ENCODE peak calls at places on chromosome 21, in eight cellular contexts. One of them, this sample, is unnamed.
A peak's percentile ranks its signal among the peaks of the same experiment; 100 is the strongest.

GRCh38 chr21:46492851-46493250 is 34.2 kb downstream of the DIP2A start:
- DNase-seq in SK-N-SH: no peak
- DNase-seq in HCT116: no peak
- DNase-seq in GM23338: no peak
- DNase-seq in HepG2: no peak
- DNase-seq in Panc1: no peak
- DNase-seq in K562: no peak
- DNase-seq in GM12878: no peak
- DNase-seq in this sample: no peak

GRCh38 chr21:17387030-17387617 is 125.7 kb upstream of the CXADR start:
- DNase-seq in SK-N-SH: peak; percentile 52
- DNase-seq in HCT116: peak; percentile 51
- DNase-seq in GM23338: peak; percentile 89
- DNase-seq in HepG2: peak; percentile 75
- DNase-seq in Panc1: peak; percentile 47
- DNase-seq in K562: peak; percentile 71
- DNase-seq in GM12878: peak; percentile 1
- DNase-seq in this sample: peak; percentile 47

GRCh38 chr21:42739061-42739931 is 85.9 kb downstream of the PDE9A start:
- DNase-seq in SK-N-SH: no peak
- DNase-seq in HCT116: no peak
- DNase-seq in GM23338: no peak
- DNase-seq in HepG2: peak; percentile 81
- DNase-seq in Panc1: no peak
- DNase-seq in K562: no peak
- DNase-seq in GM12878: no peak
- DNase-seq in this sample: no peak

GRCh38 chr21:42495027-42495426 is 997 bp downstream of the RSPH1 start:
- DNase-seq in SK-N-SH: no peak
- DNase-seq in HCT116: no peak
- DNase-seq in GM23338: no peak
- DNase-seq in HepG2: no peak
- DNase-seq in Panc1: no peak
- DNase-seq in K562: no peak
- DNase-seq in GM12878: no peak
- DNase-seq in this sample: no peak

GRCh38 chr21:42071146-42071737 is at the start of gene UMODL1:
- DNase-seq in SK-N-SH: no peak
- DNase-seq in HCT116: no peak
- DNase-seq in GM23338: no peak
- DNase-seq in HepG2: no peak
- DNase-seq in Panc1: no peak
- DNase-seq in K562: no peak
- DNase-seq in GM12878: no peak
- DNase-seq in this sample: no peak

GRCh38 chr21:33642896-33643657 is 776 bp downstream of the ITSN1 start:
- DNase-seq in SK-N-SH: peak; percentile 74
- DNase-seq in HCT116: no peak
- DNase-seq in GM23338: peak; percentile 64
- DNase-seq in HepG2: no peak
- DNase-seq in Panc1: no peak
- DNase-seq in K562: peak; percentile 56
- DNase-seq in GM12878: no peak
- DNase-seq in this sample: no peak

GRCh38 chr21:42108554-42108885 is 37.4 kb downstream of the UMODL1 start:
- DNase-seq in SK-N-SH: no peak
- DNase-seq in HCT116: no peak
- DNase-seq in GM23338: no peak
- DNase-seq in HepG2: no peak
- DNase-seq in Panc1: no peak
- DNase-seq in K562: no peak
- DNase-seq in GM12878: no peak
- DNase-seq in this sample: no peak

GRCh38 chr21:27581168-27581567 is 614.3 kb upstream of the ADAMTS5 start:
- DNase-seq in SK-N-SH: no peak
- DNase-seq in HCT116: no peak
- DNase-seq in GM23338: no peak
- DNase-seq in HepG2: no peak
- DNase-seq in Panc1: no peak
- DNase-seq in K562: no peak
- DNase-seq in GM12878: no peak
- DNase-seq in this sample: no peak

GRCh38 chr21:17711896-17712295 is 99.2 kb upstream of the BTG3 start:
- DNase-seq in SK-N-SH: no peak
- DNase-seq in HCT116: no peak
- DNase-seq in GM23338: no peak
- DNase-seq in HepG2: no peak
- DNase-seq in Panc1: no peak
- DNase-seq in K562: no peak
- DNase-seq in GM12878: no peak
- DNase-seq in this sample: peak; percentile 32

GRCh38 chr21:37871121-37871862 is 45.0 kb downstream of the KCNJ6 start:
- DNase-seq in SK-N-SH: no peak
- DNase-seq in HCT116: no peak
- DNase-seq in GM23338: no peak
- DNase-seq in HepG2: no peak
- DNase-seq in Panc1: no peak
- DNase-seq in K562: no peak
- DNase-seq in GM12878: no peak
- DNase-seq in this sample: no peak

GRCh38 chr21:45280178-45280821 is 7.4 kb downstream of the POFUT2 start:
- DNase-seq in SK-N-SH: no peak
- DNase-seq in HCT116: no peak
- DNase-seq in GM23338: no peak
- DNase-seq in HepG2: no peak
- DNase-seq in Panc1: no peak
- DNase-seq in K562: no peak
- DNase-seq in GM12878: no peak
- DNase-seq in this sample: no peak

GRCh38 chr21:41313765-41314164 is 2.8 kb upstream of the FAM3B start:
- DNase-seq in SK-N-SH: no peak
- DNase-seq in HCT116: no peak
- DNase-seq in GM23338: no peak
- DNase-seq in HepG2: no peak
- DNase-seq in Panc1: no peak
- DNase-seq in K562: no peak
- DNase-seq in GM12878: no peak
- DNase-seq in this sample: no peak

GRCh38 chr21:16588433-16588860 is 858.7 kb downstream of the USP25 start:
- DNase-seq in SK-N-SH: peak; percentile 76
- DNase-seq in HCT116: no peak
- DNase-seq in GM23338: peak; percentile 71
- DNase-seq in HepG2: no peak
- DNase-seq in Panc1: peak; percentile 32
- DNase-seq in K562: no peak
- DNase-seq in GM12878: no peak
- DNase-seq in this sample: no peak

GRCh38 chr21:20591294-20591693 is 406.9 kb upstream of the NCAM2 start:
- DNase-seq in SK-N-SH: no peak
- DNase-seq in HCT116: no peak
- DNase-seq in GM23338: no peak
- DNase-seq in HepG2: no peak
- DNase-seq in Panc1: no peak
- DNase-seq in K562: no peak
- DNase-seq in GM12878: no peak
- DNase-seq in this sample: no peak

GRCh38 chr21:46126321-46127238 is 28.7 kb downstream of the COL6A2 start:
- DNase-seq in SK-N-SH: peak; percentile 38
- DNase-seq in HCT116: no peak
- DNase-seq in GM23338: no peak
- DNase-seq in HepG2: no peak
- DNase-seq in Panc1: no peak
- DNase-seq in K562: no peak
- DNase-seq in GM12878: no peak
- DNase-seq in this sample: no peak

GRCh38 chr21:42312626-42313104 is 2.5 kb downstream of the TFF3 start:
- DNase-seq in SK-N-SH: no peak
- DNase-seq in HCT116: no peak
- DNase-seq in GM23338: no peak
- DNase-seq in HepG2: no peak
- DNase-seq in Panc1: no peak
- DNase-seq in K562: no peak
- DNase-seq in GM12878: no peak
- DNase-seq in this sample: no peak

GRCh38 chr21:42988234-42988965 is 14.0 kb downstream of the PKNOX1 start:
- DNase-seq in SK-N-SH: no peak
- DNase-seq in HCT116: no peak
- DNase-seq in GM23338: no peak
- DNase-seq in HepG2: no peak
- DNase-seq in Panc1: no peak
- DNase-seq in K562: no peak
- DNase-seq in GM12878: no peak
- DNase-seq in this sample: no peak

GRCh38 chr21:36834192-36834591 is 132.3 kb downstream of the HLCS start:
- DNase-seq in SK-N-SH: no peak
- DNase-seq in HCT116: no peak
- DNase-seq in GM23338: no peak
- DNase-seq in HepG2: no peak
- DNase-seq in Panc1: no peak
- DNase-seq in K562: no peak
- DNase-seq in GM12878: no peak
- DNase-seq in this sample: no peak
- TF ChIP-seq REST in SK-N-SH: no peak
- TF ChIP-seq REST in HCT116: no peak
- TF ChIP-seq REST in GM23338: no peak
- TF ChIP-seq REST in HepG2: no peak
- TF ChIP-seq REST in Panc1: no peak
- TF ChIP-seq REST in K562: no peak
- TF ChIP-seq REST in GM12878: no peak
- TF ChIP-seq REST in this sample: no peak

DNA sequence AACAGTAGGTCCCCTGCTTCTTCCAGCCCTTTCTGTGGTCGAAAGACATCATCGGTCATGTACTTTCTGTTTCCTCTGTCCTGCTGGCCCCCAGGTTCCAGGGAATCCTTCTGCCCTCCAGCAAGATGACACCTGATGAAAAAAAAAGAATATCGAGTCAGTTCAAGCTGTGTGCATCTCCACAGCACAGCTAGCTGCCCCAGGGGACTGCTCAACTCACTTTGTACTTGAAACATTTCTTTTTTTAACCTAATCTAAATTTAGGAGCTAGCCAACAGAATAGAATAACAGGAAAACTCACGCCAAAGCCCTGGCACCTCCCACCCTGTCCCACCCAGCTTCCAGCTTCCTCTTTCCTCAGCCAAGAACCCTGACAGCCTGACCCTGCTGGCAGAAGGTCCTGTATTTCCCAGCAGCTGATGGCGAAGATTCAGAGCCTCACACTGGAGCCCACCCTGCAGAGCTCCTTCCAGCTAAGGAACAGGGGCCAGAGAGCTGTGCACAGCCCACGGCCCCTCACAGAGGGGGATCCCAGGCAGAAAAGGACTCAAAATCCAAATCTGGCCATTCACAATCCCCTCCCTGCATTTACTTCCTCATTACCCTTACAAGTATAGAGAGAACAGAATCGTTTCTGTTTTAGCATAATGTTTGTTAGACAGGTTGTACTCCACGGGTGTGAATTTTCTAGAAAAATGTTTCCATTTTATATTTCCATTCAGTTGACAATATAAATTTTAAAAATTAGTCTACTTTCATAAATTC is 176.4 kb downstream of the PSMG1 start:
- DNase-seq in SK-N-SH: no peak
- DNase-seq in HCT116: no peak
- DNase-seq in GM23338: no peak
- DNase-seq in HepG2: no peak
- DNase-seq in Panc1: no peak
- DNase-seq in K562: no peak
- DNase-seq in GM12878: no peak
- DNase-seq in this sample: no peak
- TF ChIP-seq POLR2AphosphoS5 in SK-N-SH: no peak
- TF ChIP-seq POLR2AphosphoS5 in HCT116: no peak
- TF ChIP-seq POLR2AphosphoS5 in GM23338: no peak
- TF ChIP-seq POLR2AphosphoS5 in HepG2: no peak
- TF ChIP-seq POLR2AphosphoS5 in Panc1: no peak
- TF ChIP-seq POLR2AphosphoS5 in K562: no peak
- TF ChIP-seq POLR2AphosphoS5 in GM12878: no peak
- TF ChIP-seq POLR2AphosphoS5 in this sample: no peak

GRCh38 chr21:34730194-34730593 is 61.4 kb downstream of the CLIC6 start:
- DNase-seq in SK-N-SH: no peak
- DNase-seq in HCT116: no peak
- DNase-seq in GM23338: no peak
- DNase-seq in HepG2: no peak
- DNase-seq in Panc1: no peak
- DNase-seq in K562: no peak
- DNase-seq in GM12878: no peak
- DNase-seq in this sample: no peak

GRCh38 chr21:34733866-34734265 is 65.1 kb downstream of the CLIC6 start:
- DNase-seq in SK-N-SH: no peak
- DNase-seq in HCT116: no peak
- DNase-seq in GM23338: no peak
- DNase-seq in HepG2: no peak
- DNase-seq in Panc1: no peak
- DNase-seq in K562: no peak
- DNase-seq in GM12878: no peak
- DNase-seq in this sample: no peak

GRCh38 chr21:34734696-34735095 is 65.9 kb downstream of the CLIC6 start:
- DNase-seq in SK-N-SH: no peak
- DNase-seq in HCT116: no peak
- DNase-seq in GM23338: no peak
- DNase-seq in HepG2: no peak
- DNase-seq in Panc1: no peak
- DNase-seq in K562: no peak
- DNase-seq in GM12878: no peak
- DNase-seq in this sample: no peak

GRCh38 chr21:34730756-34731445 is 62.1 kb downstream of the CLIC6 start:
- DNase-seq in SK-N-SH: no peak
- DNase-seq in HCT116: no peak
- DNase-seq in GM23338: no peak
- DNase-seq in HepG2: no peak
- DNase-seq in Panc1: no peak
- DNase-seq in K562: no peak
- DNase-seq in GM12878: no peak
- DNase-seq in this sample: no peak

GRCh38 chr21:34732388-34732821 is 63.6 kb downstream of the CLIC6 start:
- DNase-seq in SK-N-SH: no peak
- DNase-seq in HCT116: no peak
- DNase-seq in GM23338: no peak
- DNase-seq in HepG2: no peak
- DNase-seq in Panc1: no peak
- DNase-seq in K562: no peak
- DNase-seq in GM12878: no peak
- DNase-seq in this sample: no peak
- TF ChIP-seq REST in SK-N-SH: no peak
- TF ChIP-seq REST in HCT116: no peak
- TF ChIP-seq REST in GM23338: no peak
- TF ChIP-seq REST in HepG2: no peak
- TF ChIP-seq REST in Panc1: no peak
- TF ChIP-seq REST in K562: no peak
- TF ChIP-seq REST in GM12878: no peak
- TF ChIP-seq REST in this sample: no peak

GRCh38 chr21:25307489-25307888 is 299.8 kb downstream of the MRPL39 start:
- DNase-seq in SK-N-SH: no peak
- DNase-seq in HCT116: no peak
- DNase-seq in GM23338: no peak
- DNase-seq in HepG2: no peak
- DNase-seq in Panc1: no peak
- DNase-seq in K562: no peak
- DNase-seq in GM12878: no peak
- DNase-seq in this sample: no peak
- TF ChIP-seq POLR2AphosphoS5 in SK-N-SH: no peak
- TF ChIP-seq POLR2AphosphoS5 in HCT116: no peak
- TF ChIP-seq POLR2AphosphoS5 in GM23338: no peak
- TF ChIP-seq POLR2AphosphoS5 in HepG2: no peak
- TF ChIP-seq POLR2AphosphoS5 in Panc1: no peak
- TF ChIP-seq POLR2AphosphoS5 in K562: no peak
- TF ChIP-seq POLR2AphosphoS5 in GM12878: no peak
- TF ChIP-seq POLR2AphosphoS5 in this sample: no peak

GRCh38 chr21:25790122-25790951 is 55.6 kb downstream of the GABPA start:
- DNase-seq in SK-N-SH: peak; percentile 52
- DNase-seq in HCT116: peak; percentile 34
- DNase-seq in GM23338: peak; percentile 52
- DNase-seq in HepG2: peak; percentile 19
- DNase-seq in Panc1: peak; percentile 38
- DNase-seq in K562: peak; percentile 41
- DNase-seq in GM12878: no peak
- DNase-seq in this sample: peak; percentile 35
- TF ChIP-seq REST in SK-N-SH: no peak
- TF ChIP-seq REST in HCT116: no peak
- TF ChIP-seq REST in GM23338: no peak
- TF ChIP-seq REST in HepG2: no peak
- TF ChIP-seq REST in Panc1: no peak
- TF ChIP-seq REST in K562: no peak
- TF ChIP-seq REST in GM12878: no peak
- TF ChIP-seq REST in this sample: no peak